ENCODE peak calls at places on chromosomes 13 and 19, in seven cellular contexts. W, O, C, R, U, B and S are unnamed samples.

GRCh38 chr13:106650690-106651205 is 82.8 kb upstream of the ARGLU1 start:
- DNase-seq in W (no peak), O (no peak), C (no peak), R (no peak), U (no peak), B (no peak), S (no peak)

GRCh38 chr13:72168126-72168525 is 301.1 kb upstream of the DACH1 start:
- DNase-seq in W (no peak), O (no peak), C (no peak), R (no peak), U (no peak), B (no peak), S (no peak)

GRCh38 chr19:19463348-19464117 is 51.8 kb downstream of the TSSK6 start:
- DNase-seq in W (peak), O (no peak), C (no peak), R (peak), U (peak), B (no peak), S (no peak)

GRCh38 chr13:84433024-84433423 is 550.8 kb upstream of the SLITRK1 start:
- DNase-seq in W (no peak), O (no peak), C (no peak), R (no peak), U (peak), B (no peak), S (no peak)

GRCh38 chr19:41542622-41543021 is 33.3 kb upstream of the CEACAM21 start:
- DNase-seq in W (no peak), O (no peak), C (no peak), R (no peak), U (no peak), B (no peak), S (no peak)

GRCh38 chr19:43699506-43700367 is 16.1 kb upstream of the IRGC start:
- DNase-seq in W (peak), O (no peak), C (peak), R (peak), U (peak), B (peak), S (peak)

GRCh38 chr19:34639491-34640085 is 37.4 kb downstream of the SCGB2B2 start:
- DNase-seq in W (peak), O (peak), C (peak), R (no peak), U (peak), B (peak), S (no peak)

GRCh38 chr13:53137777-53138176 is 109.2 kb downstream of the OLFM4 start:
- DNase-seq in W (no peak), O (peak), C (no peak), R (peak), U (peak), B (no peak), S (no peak)

GRCh38 chr19:47226426-47227346 is 4.3 kb downstream of the BBC3 start:
- DNase-seq in W (peak), O (peak), C (peak), R (peak), U (no peak), B (peak), S (peak)

GRCh38 chr19:2962018-2962670 is 15.2 kb upstream of the TLE6 start:
- DNase-seq in W (peak), O (peak), C (peak), R (no peak), U (peak), B (peak), S (no peak)
- TF ChIP-seq CTCF in W (peak), O (peak), C (peak), R (peak), U (peak), B (peak), S (peak)

GRCh38 chr19:1383014-1383310 is 745 bp upstream of the NDUFS7 start:
- DNase-seq in W (no peak), O (no peak), C (no peak), R (no peak), U (no peak), B (no peak), S (no peak)
- TF ChIP-seq CTCF in W (no peak), O (no peak), C (no peak), R (no peak), U (no peak), B (peak), S (no peak)

DNA sequence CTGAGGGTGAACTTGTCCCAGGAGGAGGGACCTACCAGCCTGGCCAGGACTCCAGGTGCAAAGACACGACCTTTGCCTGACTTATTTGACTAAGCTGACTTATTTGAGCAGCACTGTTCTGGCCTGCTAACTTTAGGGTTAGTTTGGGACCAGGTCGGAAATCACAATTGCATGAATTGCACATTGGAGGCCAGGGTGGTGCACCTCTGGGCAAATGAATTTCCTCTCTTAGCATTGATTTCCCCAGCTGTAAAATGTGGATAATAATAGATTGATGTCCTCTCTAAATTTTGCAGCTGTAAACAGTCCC is 1.4 kb upstream of the BST2 start:
- DNase-seq in W (no peak), O (no peak), C (no peak), R (no peak), U (no peak), B (no peak), S (no peak)
- TF ChIP-seq CTCF in W (no peak), O (no peak), C (no peak), R (no peak), U (no peak), B (no peak), S (no peak)

GRCh38 chr13:110953416-110953815 is 38.5 kb upstream of the ANKRD10 start:
- DNase-seq in W (no peak), O (no peak), C (no peak), R (no peak), U (no peak), B (no peak), S (no peak)

GRCh38 chr13:110953833-110954532 is 39.1 kb upstream of the ANKRD10 start:
- DNase-seq in W (no peak), O (no peak), C (no peak), R (no peak), U (no peak), B (no peak), S (no peak)

GRCh38 chr13:110957931-110958330 is 43.1 kb upstream of the ANKRD10 start:
- DNase-seq in W (no peak), O (no peak), C (no peak), R (no peak), U (no peak), B (no peak), S (no peak)

GRCh38 chr13:110960219-110960618 is 45.4 kb upstream of the ANKRD10 start:
- DNase-seq in W (no peak), O (no peak), C (no peak), R (no peak), U (no peak), B (no peak), S (no peak)

GRCh38 chr13:110957181-110957884 is 42.5 kb upstream of the ANKRD10 start:
- DNase-seq in W (no peak), O (no peak), C (no peak), R (no peak), U (no peak), B (peak), S (no peak)
- TF ChIP-seq CTCF in W (no peak), O (no peak), C (peak), R (no peak), U (peak), B (peak), S (no peak)

DNA sequence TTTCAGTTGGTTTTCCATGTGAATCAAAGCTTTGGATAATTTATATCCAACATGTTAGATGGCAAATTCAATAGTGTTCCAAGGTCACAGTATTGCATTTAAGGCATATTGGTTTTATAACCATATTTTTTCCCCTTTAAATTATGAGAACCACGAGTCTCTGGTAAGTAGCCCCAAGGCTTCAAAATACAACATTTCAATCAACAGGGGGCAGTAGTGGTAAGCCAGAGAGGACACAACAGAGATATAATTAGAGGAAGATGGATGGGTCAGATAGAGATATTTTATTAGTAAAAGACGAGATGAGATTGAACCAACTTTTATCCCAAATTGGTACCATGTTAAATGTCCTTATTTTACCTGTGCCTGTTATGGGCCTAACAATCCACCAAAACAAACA is 53.1 kb downstream of the KL start:
- DNase-seq in W (no peak), O (no peak), C (no peak), R (no peak), U (no peak), B (no peak), S (no peak)
- TF ChIP-seq CTCF in W (peak), O (no peak), C (peak), R (peak), U (no peak), B (peak), S (peak)

DNA sequence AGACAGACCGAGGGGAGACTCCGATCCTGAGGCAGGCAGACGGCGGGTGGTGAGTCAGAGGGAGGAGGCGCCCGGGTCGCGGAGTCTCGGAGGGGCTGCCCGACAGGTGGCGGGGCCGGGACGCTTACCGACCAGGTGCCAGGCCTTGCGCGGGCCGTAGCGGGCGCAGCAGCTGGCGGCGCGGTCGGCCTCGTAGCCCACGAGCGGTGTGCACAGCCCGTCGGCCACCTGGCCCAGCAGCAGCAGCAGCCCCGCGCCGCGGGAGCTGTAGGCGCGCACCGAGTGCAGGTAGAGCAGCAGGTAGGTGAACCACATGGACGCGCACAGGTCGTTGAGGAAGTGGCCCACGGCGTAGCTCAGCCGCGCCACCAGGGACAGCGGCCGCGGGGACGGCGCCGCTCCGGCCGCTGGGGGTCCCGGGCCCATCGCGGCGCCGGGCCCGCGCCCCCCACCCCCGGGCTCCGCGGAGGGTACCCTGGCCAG is 367 bp downstream of the MFSD12 start:
- DNase-seq in W (no peak), O (peak), C (peak), R (no peak), U (no peak), B (no peak), S (no peak)
- TF ChIP-seq CTCF in W (no peak), O (no peak), C (no peak), R (no peak), U (peak), B (no peak), S (no peak)